ENCODE peak calls at places on chromosomes 5 and 9, in ten cellular contexts. V is prostate gland, U is left ventricle myocardium inferior, X is cardiac fibroblast, G is fibroblast of the aortic adventitia, D is AG04450, M is NB4, F is Caco-2, Q is AG09309, Y is DND-41. L is an unnamed sample.

GRCh38 chr5:135244620-135245021 is 154.4 kb downstream of the MACROH2A1 start:
- DNase-seq in U (no peak), F (peak; percentile 12), D (no peak), Q (no peak), X (no peak), V (no peak), M (no peak), Y (no peak), G (no peak), L (no peak)

GRCh38 chr5:39520232-39520572 is 95.4 kb upstream of the DAB2 start:
- DNase-seq in G (peak; percentile 90), D (peak; percentile 83), X (peak; percentile 97), Y (no peak), M (no peak), F (no peak), U (no peak), Q (peak; percentile 54), V (no peak), L (no peak)

GRCh38 chr9:129322641-129323375 is 144.7 kb upstream of the IER5L start:
- DNase-seq in M (no peak), X (no peak), G (no peak), Y (no peak), Q (no peak), V (no peak), D (no peak), U (no peak), F (peak; percentile 11), L (no peak)

GRCh38 chr5:147750065-147750464 is 32.5 kb downstream of the JAKMIP2 start:
- DNase-seq in M (no peak), Q (no peak), D (no peak), Y (no peak), X (no peak), F (no peak), G (no peak), V (no peak), U (no peak), L (no peak)

GRCh38 chr9:89380437-89381307 is 62.4 kb downstream of the SECISBP2 start:
- DNase-seq in F (no peak), U (no peak), X (no peak), G (no peak), Q (no peak), D (no peak), Y (no peak), M (no peak), V (no peak), L (no peak)

GRCh38 chr5:63145167-63145566 is 566.5 kb downstream of the LRRC70 start:
- DNase-seq in F (no peak), U (peak; percentile 12), M (no peak), Q (no peak), G (peak; percentile 50), V (no peak), Y (no peak), D (no peak), X (peak; percentile 41), L (no peak)

GRCh38 chr5:140172473-140172872 is 2.5 kb upstream of the CYSTM1 start:
- DNase-seq in G (no peak), M (no peak), X (no peak), V (no peak), U (no peak), Y (no peak), D (no peak), F (no peak), Q (no peak), L (no peak)

GRCh38 chr5:1516615-1517601 is 6.9 kb downstream of the LPCAT1 start:
- DNase-seq in Y (peak; percentile 1), M (no peak), G (peak; percentile 74), V (no peak), D (peak; percentile 65), Q (peak; percentile 38), F (peak; percentile 34), X (peak; percentile 73), U (peak; percentile 6), L (no peak)

GRCh38 chr9:73024601-73025034 is 71.8 kb upstream of the ALDH1A1 start:
- DNase-seq in M (no peak), F (no peak), Q (no peak), X (no peak), D (no peak), V (no peak), G (no peak), U (no peak), Y (no peak), L (no peak)

GRCh38 chr9:73022353-73022752 is 69.5 kb upstream of the ALDH1A1 start:
- DNase-seq in V (no peak), G (no peak), Q (no peak), X (peak; percentile 8), F (no peak), Y (no peak), D (no peak), U (no peak), M (no peak), L (no peak)

GRCh38 chr9:73020877-73021276 is 68.0 kb upstream of the ALDH1A1 start:
- DNase-seq in Y (no peak), U (no peak), G (no peak), F (no peak), V (no peak), X (no peak), M (no peak), D (no peak), Q (no peak), L (no peak)

GRCh38 chr9:73026375-73026774 is 73.5 kb upstream of the ALDH1A1 start:
- DNase-seq in V (no peak), M (no peak), D (no peak), F (no peak), U (no peak), G (no peak), X (no peak), Q (no peak), Y (no peak), L (peak; percentile 24)

DNA sequence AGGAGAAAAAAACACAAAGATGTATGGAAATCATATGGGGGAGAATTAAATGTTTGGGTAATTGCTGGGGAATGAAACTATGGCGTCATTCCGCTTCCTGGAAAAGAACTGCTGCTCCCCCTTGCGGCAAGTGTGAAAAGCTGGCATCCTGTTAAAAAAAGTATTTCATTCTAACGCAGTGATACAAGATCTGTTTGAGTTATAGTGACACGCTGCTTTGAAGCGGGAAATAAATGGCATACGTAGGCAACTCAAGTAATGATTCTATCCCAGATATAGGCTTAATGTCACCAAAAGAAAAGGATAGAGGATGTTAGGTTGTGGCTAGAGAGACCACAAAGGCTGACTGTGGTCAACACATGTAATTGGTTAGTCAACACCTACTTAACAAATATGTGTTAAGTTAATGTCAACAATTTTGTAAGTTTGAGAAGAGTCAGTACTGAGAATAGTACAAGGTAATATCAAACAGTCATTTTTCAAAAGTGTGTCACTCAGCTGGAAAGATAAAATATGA is 70.2 kb upstream of the ALDH1A1 start:
- DNase-seq in G (peak; percentile 82), X (peak; percentile 82), V (peak; percentile 19), F (peak; percentile 29), D (peak; percentile 27), Y (peak; percentile 24), U (no peak), Q (peak; percentile 33), M (peak; percentile 54), L (peak; percentile 63)
- TF ChIP-seq CTCF in G (peak; percentile 85), X (peak; percentile 84), V (peak; percentile 63), F (peak; percentile 39), D (peak; percentile 87), Y (peak; percentile 51), U (peak; percentile 83), Q (peak; percentile 83), M (peak; percentile 72), L (peak; percentile 77)

GRCh38 chr5:95959051-95959963 is 2.3 kb downstream of the ELL2 start:
- DNase-seq in V (no peak), D (no peak), U (no peak), Q (no peak), X (no peak), M (no peak), G (peak; percentile 39), Y (no peak), F (no peak), L (peak; percentile 42)
- H3K4me3 ChIP-seq in V (peak overlapping the region; percentile 100), D (peak overlapping the region; percentile 100), U (peak overlapping the region; percentile 96), Q (peak overlapping the region; percentile 95), X (peak overlapping the region; percentile 97), M (no peak overlapping the region), G (peak overlapping the region; percentile 97), Y (no peak overlapping the region), F (peak overlapping the region; percentile 99), L (peak overlapping the region; percentile 96)

DNA sequence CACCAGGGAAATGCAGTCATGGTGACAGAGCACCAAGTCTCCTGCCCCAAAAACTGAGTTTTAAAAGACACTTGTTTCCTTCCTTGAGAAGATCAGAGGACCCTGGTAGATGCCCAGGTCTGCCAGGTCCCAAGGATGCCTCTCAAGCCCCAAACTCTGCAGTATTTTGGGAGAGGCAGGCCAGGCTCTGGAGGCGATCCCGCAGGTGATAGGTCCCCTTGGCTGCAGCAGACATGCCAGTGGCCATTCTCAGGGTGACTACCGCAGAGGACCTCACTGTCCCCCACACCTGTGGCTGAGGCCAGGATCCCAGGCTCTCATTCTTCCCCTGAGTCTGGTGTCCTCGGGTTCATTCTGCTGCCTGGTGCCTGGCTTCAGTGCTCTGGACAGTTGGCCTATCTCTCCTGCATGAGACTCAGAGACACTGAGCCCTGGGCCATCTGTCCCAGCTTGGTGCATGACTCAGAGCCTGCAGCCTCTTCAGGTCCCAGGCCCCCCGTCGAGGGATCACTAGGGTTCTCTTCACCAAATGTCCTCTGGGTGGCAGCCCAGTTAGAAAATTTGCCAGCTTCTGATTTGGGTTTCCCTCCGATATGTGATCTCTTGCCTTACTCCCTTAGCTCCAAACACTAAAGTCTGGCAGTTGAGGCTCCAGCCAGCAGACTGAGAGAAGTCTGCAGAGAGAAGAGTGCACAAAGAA is 59.7 kb upstream of the GARNL3 start:
- DNase-seq in M (peak; percentile 78), F (no peak), X (peak; percentile 44), V (no peak), Y (peak; percentile 9), D (no peak), G (no peak), U (peak; percentile 20), Q (no peak), L (no peak)
- TF ChIP-seq CTCF in M (peak; percentile 39), F (no peak), X (peak; percentile 10), V (no peak), Y (peak; percentile 14), D (peak; percentile 46), G (peak; percentile 6), U (peak; percentile 41), Q (peak; percentile 24), L (peak; percentile 5)

GRCh38 chr5:172775326-172776234 is 4.6 kb upstream of the DUSP1 start:
- DNase-seq in U (peak; percentile 60), F (peak; percentile 75), V (peak; percentile 90), D (no peak), X (peak; percentile 99), G (peak; percentile 92), M (peak; percentile 94), Y (no peak), Q (peak; percentile 84), L (no peak)

GRCh38 chr5:172776235-172776594 is 5.2 kb upstream of the DUSP1 start:
- DNase-seq in G (no peak), U (no peak), V (peak; percentile 78), D (no peak), Y (no peak), F (no peak), M (no peak), Q (no peak), X (no peak), L (no peak)

GRCh38 chr5:172772112-172772906 is 1.3 kb upstream of the DUSP1 start:
- DNase-seq in Y (peak; percentile 75), F (peak; percentile 91), D (peak; percentile 80), V (peak; percentile 93), X (peak; percentile 98), G (peak; percentile 93), Q (peak; percentile 81), U (peak; percentile 89), M (peak; percentile 96), L (peak; percentile 80)

GRCh38 chr5:172773481-172774469 is 2.8 kb upstream of the DUSP1 start:
- DNase-seq in D (no peak), G (peak; percentile 57), U (no peak), Q (no peak), V (no peak), Y (no peak), M (peak; percentile 25), F (no peak), X (peak; percentile 50), L (peak; percentile 37)

GRCh38 chr5:172774561-172775271 is 3.7 kb upstream of the DUSP1 start:
- DNase-seq in Q (no peak), F (no peak), U (no peak), M (no peak), D (no peak), V (no peak), Y (no peak), X (no peak), G (no peak), L (no peak)
- H3K4me3 ChIP-seq in Q (no peak overlapping the region), F (no peak overlapping the region), U (no peak overlapping the region), M (no peak overlapping the region), D (no peak overlapping the region), V (no peak overlapping the region), Y (no peak overlapping the region), X (no peak overlapping the region), G (no peak overlapping the region), L (no peak overlapping the region)